ENCODE peak calls at places on chromosomes 13 and 19, in five cellular contexts. One of them, this sample, is unnamed.

GRCh38 chr19:38898788-38899446 is 501 bp downstream of the SIRT2 start:
- DNase-seq in thoracic aorta: no peak
- DNase-seq in BJ: no peak
- DNase-seq in astrocyte of the cerebellum: no peak
- DNase-seq in choroid plexus epithelial cell: peak
- DNase-seq in this sample: peak

GRCh38 chr19:30406220-30406944 is 34.2 kb downstream of the ZNF536 start:
- DNase-seq in thoracic aorta: no peak
- DNase-seq in BJ: no peak
- DNase-seq in astrocyte of the cerebellum: no peak
- DNase-seq in choroid plexus epithelial cell: no peak
- DNase-seq in this sample: no peak

GRCh38 chr19:53982056-53982455 is 9.4 kb upstream of the CACNG6 start:
- DNase-seq in thoracic aorta: no peak
- DNase-seq in BJ: no peak
- DNase-seq in astrocyte of the cerebellum: no peak
- DNase-seq in choroid plexus epithelial cell: no peak
- DNase-seq in this sample: no peak

GRCh38 chr13:24269803-24270202 is 39.6 kb upstream of the C1QTNF9 start:
- DNase-seq in thoracic aorta: no peak
- DNase-seq in BJ: no peak
- DNase-seq in astrocyte of the cerebellum: no peak
- DNase-seq in choroid plexus epithelial cell: peak
- DNase-seq in this sample: no peak

GRCh38 chr13:60175571-60175970 is 11.8 kb upstream of the DIAPH3 start:
- DNase-seq in thoracic aorta: no peak
- DNase-seq in BJ: no peak
- DNase-seq in astrocyte of the cerebellum: no peak
- DNase-seq in choroid plexus epithelial cell: no peak
- DNase-seq in this sample: no peak

GRCh38 chr19:45428385-45429231 is 4.9 kb upstream of the ERCC1 start:
- DNase-seq in thoracic aorta: no peak
- DNase-seq in BJ: no peak
- DNase-seq in astrocyte of the cerebellum: no peak
- DNase-seq in choroid plexus epithelial cell: peak
- DNase-seq in this sample: peak

GRCh38 chr19:38831142-38831605 is 420 bp downstream of the ECH1 start:
- DNase-seq in thoracic aorta: peak
- DNase-seq in BJ: peak
- DNase-seq in astrocyte of the cerebellum: peak
- DNase-seq in choroid plexus epithelial cell: peak
- DNase-seq in this sample: peak

GRCh38 chr19:33368074-33368864 is 5.2 kb upstream of the CEBPG start:
- DNase-seq in thoracic aorta: no peak
- DNase-seq in BJ: no peak
- DNase-seq in astrocyte of the cerebellum: no peak
- DNase-seq in choroid plexus epithelial cell: no peak
- DNase-seq in this sample: peak

GRCh38 chr13:106078191-106078590 is 457.3 kb downstream of the EFNB2 start:
- DNase-seq in thoracic aorta: no peak
- DNase-seq in BJ: no peak
- DNase-seq in astrocyte of the cerebellum: peak
- DNase-seq in choroid plexus epithelial cell: peak
- DNase-seq in this sample: no peak

GRCh38 chr13:25657062-25657588 is 285.4 kb downstream of the ATP8A2 start:
- DNase-seq in thoracic aorta: no peak
- DNase-seq in BJ: no peak
- DNase-seq in astrocyte of the cerebellum: no peak
- DNase-seq in choroid plexus epithelial cell: no peak
- DNase-seq in this sample: no peak

GRCh38 chr13:100508996-100509395 is 79.6 kb downstream of the GGACT start:
- DNase-seq in thoracic aorta: no peak
- DNase-seq in BJ: no peak
- DNase-seq in astrocyte of the cerebellum: no peak
- DNase-seq in choroid plexus epithelial cell: peak
- DNase-seq in this sample: no peak

GRCh38 chr19:28874742-28875141 is 338.2 kb downstream of the UQCRFS1 start:
- DNase-seq in thoracic aorta: no peak
- DNase-seq in BJ: no peak
- DNase-seq in astrocyte of the cerebellum: no peak
- DNase-seq in choroid plexus epithelial cell: no peak
- DNase-seq in this sample: no peak

GRCh38 chr19:15623711-15624318 is 8.8 kb downstream of the CYP4F8 start:
- DNase-seq in thoracic aorta: no peak
- DNase-seq in BJ: no peak
- DNase-seq in astrocyte of the cerebellum: no peak
- DNase-seq in choroid plexus epithelial cell: no peak
- DNase-seq in this sample: no peak

GRCh38 chr13:62113145-62113544 is 697.5 kb upstream of the PCDH20 start:
- DNase-seq in thoracic aorta: no peak
- DNase-seq in BJ: no peak
- DNase-seq in astrocyte of the cerebellum: no peak
- DNase-seq in choroid plexus epithelial cell: peak
- DNase-seq in this sample: no peak

GRCh38 chr13:35712907-35713685 is 236.6 kb upstream of the MAB21L1 start:
- DNase-seq in thoracic aorta: no peak
- DNase-seq in BJ: peak
- DNase-seq in astrocyte of the cerebellum: no peak
- DNase-seq in choroid plexus epithelial cell: peak
- DNase-seq in this sample: peak

GRCh38 chr13:61192826-61193225 is 222.8 kb downstream of the PCDH20 start:
- DNase-seq in thoracic aorta: no peak
- DNase-seq in BJ: no peak
- DNase-seq in astrocyte of the cerebellum: no peak
- DNase-seq in choroid plexus epithelial cell: no peak
- DNase-seq in this sample: no peak

GRCh38 chr19:10769533-10770491 is 51.9 kb downstream of the DNM2 start:
- DNase-seq in thoracic aorta: no peak
- DNase-seq in BJ: no peak
- DNase-seq in astrocyte of the cerebellum: no peak
- DNase-seq in choroid plexus epithelial cell: peak
- DNase-seq in this sample: peak

GRCh38 chr13:73369095-73369494 is 310.3 kb downstream of the KLF5 start:
- DNase-seq in thoracic aorta: no peak
- DNase-seq in BJ: no peak
- DNase-seq in astrocyte of the cerebellum: no peak
- DNase-seq in choroid plexus epithelial cell: no peak
- DNase-seq in this sample: no peak

GRCh38 chr19:50258918-50259372 is 55.5 kb downstream of the MYH14 start:
- DNase-seq in thoracic aorta: no peak
- DNase-seq in BJ: no peak
- DNase-seq in astrocyte of the cerebellum: no peak
- DNase-seq in choroid plexus epithelial cell: no peak
- DNase-seq in this sample: peak

GRCh38 chr19:55563261-55563690 is 17.4 kb downstream of the ZNF579 start:
- DNase-seq in thoracic aorta: no peak
- DNase-seq in BJ: no peak
- DNase-seq in astrocyte of the cerebellum: no peak
- DNase-seq in choroid plexus epithelial cell: peak
- DNase-seq in this sample: no peak

GRCh38 chr19:45886427-45887310 is 728 bp upstream of the IRF2BP1 start:
- DNase-seq in thoracic aorta: peak
- DNase-seq in BJ: peak
- DNase-seq in astrocyte of the cerebellum: peak
- DNase-seq in choroid plexus epithelial cell: peak
- DNase-seq in this sample: peak

GRCh38 chr13:31793246-31793645 is 53.9 kb downstream of the RXFP2 start:
- DNase-seq in thoracic aorta: no peak
- DNase-seq in BJ: peak
- DNase-seq in astrocyte of the cerebellum: no peak
- DNase-seq in choroid plexus epithelial cell: no peak
- DNase-seq in this sample: peak

GRCh38 chr19:18086590-18087138 is at the start of gene IL12RB1:
- DNase-seq in thoracic aorta: no peak
- DNase-seq in BJ: no peak
- DNase-seq in astrocyte of the cerebellum: no peak
- DNase-seq in choroid plexus epithelial cell: peak
- DNase-seq in this sample: no peak

GRCh38 chr19:13884726-13885591 is 8.0 kb downstream of the NANOS3 start:
- DNase-seq in thoracic aorta: no peak
- DNase-seq in BJ: no peak
- DNase-seq in astrocyte of the cerebellum: no peak
- DNase-seq in choroid plexus epithelial cell: no peak
- DNase-seq in this sample: no peak

GRCh38 chr13:92315265-92315664 is 911.3 kb upstream of the GPC6 start:
- DNase-seq in thoracic aorta: no peak
- DNase-seq in BJ: no peak
- DNase-seq in astrocyte of the cerebellum: no peak
- DNase-seq in choroid plexus epithelial cell: peak
- DNase-seq in this sample: no peak

GRCh38 chr19:7395793-7396192 is 47.1 kb downstream of the ARHGEF18 start:
- DNase-seq in thoracic aorta: no peak
- DNase-seq in BJ: no peak
- DNase-seq in astrocyte of the cerebellum: no peak
- DNase-seq in choroid plexus epithelial cell: peak
- DNase-seq in this sample: no peak

GRCh38 chr19:13154911-13155471 is 4.8 kb downstream of the IER2 start:
- DNase-seq in thoracic aorta: no peak
- DNase-seq in BJ: no peak
- DNase-seq in astrocyte of the cerebellum: no peak
- DNase-seq in choroid plexus epithelial cell: peak
- DNase-seq in this sample: peak

GRCh38 chr13:39699274-39699673 is 43.8 kb downstream of the COG6 start:
- DNase-seq in thoracic aorta: no peak
- DNase-seq in BJ: no peak
- DNase-seq in astrocyte of the cerebellum: no peak
- DNase-seq in choroid plexus epithelial cell: peak
- DNase-seq in this sample: no peak

GRCh38 chr13:44649118-44649455 is 73.0 kb upstream of the TSC22D1 start:
- DNase-seq in thoracic aorta: no peak
- DNase-seq in BJ: no peak
- DNase-seq in astrocyte of the cerebellum: no peak
- DNase-seq in choroid plexus epithelial cell: no peak
- DNase-seq in this sample: no peak

GRCh38 chr13:110438211-110438610 is 123.3 kb downstream of the RAB20 start:
- DNase-seq in thoracic aorta: no peak
- DNase-seq in BJ: no peak
- DNase-seq in astrocyte of the cerebellum: no peak
- DNase-seq in choroid plexus epithelial cell: no peak
- DNase-seq in this sample: no peak

GRCh38 chr13:95039415-95039814 is 261.8 kb downstream of the ABCC4 start:
- DNase-seq in thoracic aorta: no peak
- DNase-seq in BJ: no peak
- DNase-seq in astrocyte of the cerebellum: no peak
- DNase-seq in choroid plexus epithelial cell: peak
- DNase-seq in this sample: peak

DNA sequence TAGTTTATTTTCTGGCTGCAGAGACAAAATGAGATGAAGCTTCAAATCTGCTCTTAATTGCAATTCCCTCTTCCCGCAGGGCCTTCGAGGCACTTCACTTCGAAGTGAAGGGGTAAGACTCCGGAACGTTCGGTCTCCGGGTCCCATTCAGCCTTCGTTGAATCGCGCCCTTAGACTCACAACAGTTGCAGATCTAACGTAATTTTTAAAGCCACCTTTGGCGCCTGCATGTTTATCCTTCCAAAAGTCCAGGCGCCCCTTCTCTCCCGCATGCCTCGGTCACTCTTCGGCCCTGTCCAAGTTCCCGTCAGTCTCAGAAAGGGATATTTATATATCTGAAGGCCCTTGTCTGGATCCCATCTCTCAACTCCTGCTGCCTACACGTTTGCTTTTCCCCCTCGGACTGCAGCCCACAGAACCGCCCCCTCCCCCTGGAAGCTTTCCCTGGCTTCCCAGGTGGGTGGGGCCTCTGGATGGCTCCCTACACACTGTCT is 912 bp upstream of the KCTD12 start:
- DNase-seq in thoracic aorta: no peak
- DNase-seq in BJ: no peak
- DNase-seq in astrocyte of the cerebellum: no peak
- DNase-seq in choroid plexus epithelial cell: no peak
- DNase-seq in this sample: no peak
- TF ChIP-seq CTCF in thoracic aorta: no peak
- TF ChIP-seq CTCF in BJ: no peak
- TF ChIP-seq CTCF in astrocyte of the cerebellum: no peak
- TF ChIP-seq CTCF in choroid plexus epithelial cell: no peak
- TF ChIP-seq CTCF in this sample: no peak

GRCh38 chr19:44112802-44113137 is 429 bp upstream of the ZNF225 start:
- DNase-seq in thoracic aorta: no peak
- DNase-seq in BJ: no peak
- DNase-seq in astrocyte of the cerebellum: no peak
- DNase-seq in choroid plexus epithelial cell: no peak
- DNase-seq in this sample: no peak

GRCh38 chr19:44109458-44109857 is 3.7 kb upstream of the ZNF225 start:
- DNase-seq in thoracic aorta: no peak
- DNase-seq in BJ: no peak
- DNase-seq in astrocyte of the cerebellum: no peak
- DNase-seq in choroid plexus epithelial cell: no peak
- DNase-seq in this sample: no peak

GRCh38 chr19:44113138-44113783 is at the start of gene ZNF225:
- DNase-seq in thoracic aorta: peak
- DNase-seq in BJ: peak
- DNase-seq in astrocyte of the cerebellum: peak
- DNase-seq in choroid plexus epithelial cell: peak
- DNase-seq in this sample: peak

GRCh38 chr19:44113784-44114390 is 688 bp downstream of the ZNF225 start:
- DNase-seq in thoracic aorta: no peak
- DNase-seq in BJ: no peak
- DNase-seq in astrocyte of the cerebellum: no peak
- DNase-seq in choroid plexus epithelial cell: no peak
- DNase-seq in this sample: no peak

GRCh38 chr19:44111910-44112463 is 1.2 kb upstream of the ZNF225 start:
- DNase-seq in thoracic aorta: no peak
- DNase-seq in BJ: peak
- DNase-seq in astrocyte of the cerebellum: peak
- DNase-seq in choroid plexus epithelial cell: peak
- DNase-seq in this sample: peak
- H3K4me3 ChIP-seq in thoracic aorta: peak
- H3K4me3 ChIP-seq in BJ: peak
- H3K4me3 ChIP-seq in astrocyte of the cerebellum: peak
- H3K4me3 ChIP-seq in choroid plexus epithelial cell: peak
- H3K4me3 ChIP-seq in this sample: peak

GRCh38 chr19:2446390-2446789 is 10.4 kb downstream of the LMNB2 start:
- DNase-seq in thoracic aorta: no peak
- DNase-seq in BJ: no peak
- DNase-seq in astrocyte of the cerebellum: no peak
- DNase-seq in choroid plexus epithelial cell: no peak
- DNase-seq in this sample: no peak
- TF ChIP-seq CTCF in thoracic aorta: no peak
- TF ChIP-seq CTCF in BJ: no peak
- TF ChIP-seq CTCF in astrocyte of the cerebellum: no peak
- TF ChIP-seq CTCF in choroid plexus epithelial cell: no peak
- TF ChIP-seq CTCF in this sample: no peak

GRCh38 chr13:77479326-77479725 is 56.2 kb upstream of the SCEL start:
- DNase-seq in thoracic aorta: no peak
- DNase-seq in BJ: no peak
- DNase-seq in astrocyte of the cerebellum: no peak
- DNase-seq in choroid plexus epithelial cell: no peak
- DNase-seq in this sample: no peak

GRCh38 chr13:77477299-77477848 is 58.1 kb upstream of the SCEL start:
- DNase-seq in thoracic aorta: no peak
- DNase-seq in BJ: no peak
- DNase-seq in astrocyte of the cerebellum: no peak
- DNase-seq in choroid plexus epithelial cell: no peak
- DNase-seq in this sample: peak

GRCh38 chr13:77480071-77480470 is 55.4 kb upstream of the SCEL start:
- DNase-seq in thoracic aorta: no peak
- DNase-seq in BJ: no peak
- DNase-seq in astrocyte of the cerebellum: no peak
- DNase-seq in choroid plexus epithelial cell: peak
- DNase-seq in this sample: peak

GRCh38 chr13:77476456-77476855 is 59.0 kb upstream of the SCEL start:
- DNase-seq in thoracic aorta: no peak
- DNase-seq in BJ: no peak
- DNase-seq in astrocyte of the cerebellum: no peak
- DNase-seq in choroid plexus epithelial cell: no peak
- DNase-seq in this sample: no peak

GRCh38 chr13:77478645-77478997 is 56.9 kb upstream of the SCEL start:
- DNase-seq in thoracic aorta: no peak
- DNase-seq in BJ: no peak
- DNase-seq in astrocyte of the cerebellum: no peak
- DNase-seq in choroid plexus epithelial cell: no peak
- DNase-seq in this sample: no peak
- H3K4me3 ChIP-seq in thoracic aorta: peak
- H3K4me3 ChIP-seq in BJ: no peak
- H3K4me3 ChIP-seq in astrocyte of the cerebellum: peak
- H3K4me3 ChIP-seq in choroid plexus epithelial cell: no peak
- H3K4me3 ChIP-seq in this sample: peak